ENCODE peak calls at places on chromosome 18, in seven cellular contexts. D, E, L, H, Q, S and G are unnamed samples.

GRCh38 chr18:10420561-10421352 is 33.7 kb upstream of the APCDD1 start:
- DNase-seq in D (no peak), E (no peak), L (no peak), H (no peak), Q (peak), S (no peak), G (no peak)

GRCh38 chr18:47206945-47207637 is 30.9 kb upstream of the IER3IP1 start:
- DNase-seq in D (no peak), E (no peak), L (no peak), H (no peak), Q (no peak), S (no peak), G (no peak)

GRCh38 chr18:31606265-31606664 is 14.6 kb downstream of the TTR start:
- DNase-seq in D (no peak), E (no peak), L (no peak), H (no peak), Q (no peak), S (no peak), G (no peak)

GRCh38 chr18:31990823-31991222 is 27.8 kb upstream of the RNF125 start:
- DNase-seq in D (no peak), E (no peak), L (no peak), H (no peak), Q (no peak), S (no peak), G (no peak)

GRCh38 chr18:54224379-54225014 is at the start of gene MBD2:
- DNase-seq in D (peak), E (peak), L (peak), H (peak), Q (peak), S (peak), G (peak)

GRCh38 chr18:23746851-23747250 is 57.6 kb downstream of the LAMA3 start:
- DNase-seq in D (no peak), E (no peak), L (no peak), H (no peak), Q (no peak), S (no peak), G (no peak)

GRCh38 chr18:60684843-60685513 is 312.4 kb upstream of the MC4R start:
- DNase-seq in D (no peak), E (no peak), L (no peak), H (no peak), Q (peak), S (no peak), G (no peak)

GRCh38 chr18:60508108-60508507 is 135.5 kb upstream of the MC4R start:
- DNase-seq in D (no peak), E (no peak), L (no peak), H (no peak), Q (no peak), S (no peak), G (no peak)